ENCODE peak calls at places on chromosomes 13 and 19, in six cellular contexts. X is HepG2, N is GM12891, D is K562, A is GM12878, M is H1. R is an unnamed sample.

GRCh38 chr19:19782783-19783182 is 38.8 kb downstream of the ZNF506 start:
- DNase-seq in X (no peak), N (no peak), D (no peak), A (no peak), M (no peak), R (no peak)

GRCh38 chr13:53445682-53446081 is 417.1 kb downstream of the OLFM4 start:
- DNase-seq in X (no peak), N (no peak), D (no peak), A (no peak), M (no peak), R (no peak)

GRCh38 chr13:51266642-51267041 is 44.4 kb downstream of the FAM124A start:
- DNase-seq in X (no peak), N (no peak), D (no peak), A (no peak), M (no peak), R (no peak)

GRCh38 chr19:19042732-19043274 is 9.4 kb downstream of the ARMC6 start:
- DNase-seq in X (no peak), N (no peak), D (peak), A (no peak), M (no peak), R (no peak)

GRCh38 chr19:18999016-18999758 is 34.1 kb downstream of the SUGP2 start:
- DNase-seq in X (no peak), N (no peak), D (no peak), A (no peak), M (no peak), R (no peak)

GRCh38 chr19:10049626-10050025 is 36.3 kb downstream of the RDH8 start:
- DNase-seq in X (no peak), N (no peak), D (no peak), A (no peak), M (no peak), R (no peak)

GRCh38 chr13:113836917-113837553 is 26.8 kb downstream of the GAS6 start:
- DNase-seq in X (no peak), N (no peak), D (no peak), A (no peak), M (no peak), R (no peak)

GRCh38 chr19:8663920-8664670 is 33.7 kb downstream of the NFILZ start:
- DNase-seq in X (no peak), N (no peak), D (peak), A (no peak), M (no peak), R (no peak)

GRCh38 chr19:47726467-47726866 is 13.2 kb downstream of the EHD2 start:
- DNase-seq in X (no peak), N (no peak), D (no peak), A (no peak), M (no peak), R (no peak)

GRCh38 chr13:92804926-92805325 is 421.7 kb upstream of the GPC6 start:
- DNase-seq in X (no peak), N (no peak), D (no peak), A (no peak), M (no peak), R (no peak)

GRCh38 chr19:29088761-29089160 is 124.2 kb downstream of the UQCRFS1 start:
- DNase-seq in X (no peak), N (no peak), D (no peak), A (no peak), M (no peak), R (no peak)

GRCh38 chr13:97528518-97528917 is 94.5 kb downstream of the RAP2A start:
- DNase-seq in X (no peak), N (no peak), D (no peak), A (no peak), M (no peak), R (no peak)

GRCh38 chr19:33207040-33207620 is 13.0 kb downstream of the LRP3 start:
- DNase-seq in X (no peak), N (no peak), D (no peak), A (no peak), M (no peak), R (no peak)

GRCh38 chr13:24228852-24229458 is 68.4 kb downstream of the SPATA13 start:
- DNase-seq in X (peak), N (no peak), D (peak), A (no peak), M (no peak), R (no peak)

GRCh38 chr13:88817560-88817959 is 1146.4 kb downstream of the SLITRK5 start:
- DNase-seq in X (no peak), N (no peak), D (no peak), A (no peak), M (no peak), R (no peak)

GRCh38 chr19:50982186-50982585 is 1.5 kb downstream of the KLK7 start:
- DNase-seq in X (no peak), N (no peak), D (no peak), A (no peak), M (no peak), R (no peak)

GRCh38 chr13:33017410-33017929 is 1.2 kb downstream of the KL start:
- DNase-seq in X (peak), N (peak), D (peak), A (peak), M (no peak), R (peak)

GRCh38 chr19:13622727-13623126 is 116.4 kb upstream of the CACNA1A start:
- DNase-seq in X (no peak), N (no peak), D (no peak), A (no peak), M (no peak), R (no peak)

GRCh38 chr19:10316229-10317044 is 622 bp upstream of the FDX2 start:
- DNase-seq in X (no peak), N (no peak), D (no peak), A (no peak), M (no peak), R (no peak)

GRCh38 chr13:32419862-32420261 is 8.1 kb downstream of the N4BP2L1 start:
- DNase-seq in X (no peak), N (no peak), D (no peak), A (no peak), M (no peak), R (no peak)

GRCh38 chr13:33494596-33495214 is 209.2 kb upstream of the STARD13 start:
- DNase-seq in X (peak), N (no peak), D (peak), A (no peak), M (no peak), R (no peak)

GRCh38 chr19:1163934-1164683 is 10.0 kb downstream of the SBNO2 start:
- DNase-seq in X (no peak), N (no peak), D (no peak), A (no peak), M (no peak), R (no peak)

GRCh38 chr13:47337781-47338507 is 441.1 kb upstream of the HTR2A start:
- DNase-seq in X (no peak), N (no peak), D (no peak), A (no peak), M (no peak), R (no peak)

GRCh38 chr19:34772697-34773554 is at the start of gene ZNF599:
- DNase-seq in X (peak), N (peak), D (peak), A (peak), M (peak), R (peak)

GRCh38 chr13:99384468-99384867 is 77.3 kb upstream of the GPR183 start:
- DNase-seq in X (no peak), N (no peak), D (no peak), A (no peak), M (peak), R (no peak)

GRCh38 chr13:99386495-99386894 is 79.3 kb upstream of the GPR183 start:
- DNase-seq in X (no peak), N (no peak), D (no peak), A (no peak), M (peak), R (no peak)

GRCh38 chr13:99386911-99387788 is 80.0 kb upstream of the GPR183 start:
- DNase-seq in X (peak), N (peak), D (peak), A (peak), M (peak), R (peak)

GRCh38 chr13:99385161-99385560 is 78.0 kb upstream of the GPR183 start:
- DNase-seq in X (no peak), N (no peak), D (no peak), A (no peak), M (peak), R (no peak)

GRCh38 chr13:99385940-99386339 is 78.7 kb upstream of the GPR183 start:
- DNase-seq in X (no peak), N (no peak), D (no peak), A (no peak), M (peak), R (no peak)
- TF ChIP-seq POLR2AphosphoS5 in X (no peak), N (no peak), D (no peak), A (no peak), M (no peak), R (no peak)

GRCh38 chr13:23025848-23026608 is 154.8 kb upstream of the SGCG start:
- DNase-seq in X (no peak), N (no peak), D (no peak), A (no peak), M (no peak), R (no peak)
- TF ChIP-seq POLR2A in X (no peak), N (no peak), D (no peak), A (no peak), M (no peak), R (no peak)

DNA sequence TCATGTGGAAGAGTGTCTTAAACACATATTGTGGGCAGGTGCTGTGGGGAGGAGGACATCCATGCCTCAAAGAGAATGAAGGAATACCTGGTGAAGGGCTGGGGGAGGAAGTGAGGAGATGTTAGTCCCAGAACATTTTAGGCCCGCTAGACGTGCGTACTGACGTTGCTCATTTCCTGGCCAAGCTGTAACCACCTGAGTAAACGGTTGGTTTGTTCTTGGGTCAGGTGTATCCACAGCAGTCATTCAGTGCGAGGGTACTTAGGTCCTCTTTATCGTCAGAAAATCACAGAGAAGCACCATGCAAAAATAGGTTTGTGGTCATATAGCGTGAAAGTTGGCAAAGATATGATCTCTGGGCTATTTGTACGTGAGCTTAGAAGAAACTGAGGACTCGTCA is 51.8 kb downstream of the ARHGEF7 start:
- DNase-seq in X (no peak), N (no peak), D (no peak), A (no peak), M (no peak), R (no peak)
- TF ChIP-seq TAF1 in X (no peak), N (no peak), D (no peak), A (no peak), M (no peak), R (no peak)

DNA sequence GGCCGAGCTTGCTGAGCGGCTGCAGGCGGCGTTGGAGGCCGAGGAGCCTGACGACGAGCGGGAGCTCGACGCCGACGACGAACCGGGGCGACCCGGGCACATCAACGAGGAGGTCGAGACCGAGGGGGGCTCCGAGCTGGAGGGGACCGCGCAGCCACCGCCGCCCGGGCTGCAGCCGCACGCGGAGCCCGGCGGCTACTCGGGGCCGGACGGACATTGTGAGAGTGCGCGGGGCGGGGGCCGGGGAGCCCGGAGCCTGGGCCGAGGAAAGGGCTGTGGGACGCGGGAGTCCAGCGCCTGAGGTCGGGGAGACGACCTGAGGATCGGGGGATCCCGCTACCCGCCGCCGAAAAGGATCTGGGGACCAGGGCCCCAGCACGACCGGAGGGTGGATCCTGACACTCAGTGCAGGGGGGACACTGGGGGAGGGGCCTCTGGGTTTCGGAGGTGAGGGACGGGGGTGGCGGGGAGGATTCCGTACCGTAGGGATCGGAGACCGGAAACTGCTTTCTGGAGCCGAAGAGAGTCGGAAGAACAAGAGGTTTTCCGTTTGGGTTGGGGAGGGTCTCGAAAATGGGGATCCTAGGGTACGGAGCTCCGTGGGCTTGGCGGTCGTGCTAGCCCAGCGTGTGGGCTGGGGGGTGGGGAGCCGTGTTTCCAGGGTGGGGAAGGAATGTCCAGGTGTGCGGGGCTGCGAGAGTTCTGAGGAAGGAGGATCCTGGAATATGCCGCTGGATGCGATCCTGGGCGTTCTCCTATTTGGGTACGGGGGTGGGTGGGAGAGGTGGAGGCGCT is 606 bp downstream of the HNRNPUL1 start:
- DNase-seq in X (peak), N (peak), D (peak), A (no peak), M (no peak), R (peak)
- TF ChIP-seq POLR2AphosphoS5 in X (peak), N (peak), D (peak), A (peak), M (peak), R (peak)

GRCh38 chr19:3365447-3366103 is 808 bp upstream of the NFIC start:
- DNase-seq in X (no peak), N (no peak), D (no peak), A (no peak), M (no peak), R (no peak)
- TF ChIP-seq POLR2A in X (no peak), N (no peak), D (no peak), A (no peak), M (no peak), R (no peak)

GRCh38 chr19:7624810-7625209 is 4.5 kb downstream of the XAB2 start:
- DNase-seq in X (no peak), N (no peak), D (no peak), A (no peak), M (no peak), R (no peak)

GRCh38 chr19:7627166-7627565 is 2.2 kb downstream of the XAB2 start:
- DNase-seq in X (no peak), N (no peak), D (no peak), A (no peak), M (no peak), R (no peak)

GRCh38 chr19:7622933-7623685 is 6.2 kb downstream of the XAB2 start:
- DNase-seq in X (no peak), N (no peak), D (peak), A (no peak), M (peak), R (no peak)

GRCh38 chr19:7625763-7626372 is 3.5 kb downstream of the XAB2 start:
- DNase-seq in X (no peak), N (no peak), D (no peak), A (no peak), M (no peak), R (no peak)

DNA sequence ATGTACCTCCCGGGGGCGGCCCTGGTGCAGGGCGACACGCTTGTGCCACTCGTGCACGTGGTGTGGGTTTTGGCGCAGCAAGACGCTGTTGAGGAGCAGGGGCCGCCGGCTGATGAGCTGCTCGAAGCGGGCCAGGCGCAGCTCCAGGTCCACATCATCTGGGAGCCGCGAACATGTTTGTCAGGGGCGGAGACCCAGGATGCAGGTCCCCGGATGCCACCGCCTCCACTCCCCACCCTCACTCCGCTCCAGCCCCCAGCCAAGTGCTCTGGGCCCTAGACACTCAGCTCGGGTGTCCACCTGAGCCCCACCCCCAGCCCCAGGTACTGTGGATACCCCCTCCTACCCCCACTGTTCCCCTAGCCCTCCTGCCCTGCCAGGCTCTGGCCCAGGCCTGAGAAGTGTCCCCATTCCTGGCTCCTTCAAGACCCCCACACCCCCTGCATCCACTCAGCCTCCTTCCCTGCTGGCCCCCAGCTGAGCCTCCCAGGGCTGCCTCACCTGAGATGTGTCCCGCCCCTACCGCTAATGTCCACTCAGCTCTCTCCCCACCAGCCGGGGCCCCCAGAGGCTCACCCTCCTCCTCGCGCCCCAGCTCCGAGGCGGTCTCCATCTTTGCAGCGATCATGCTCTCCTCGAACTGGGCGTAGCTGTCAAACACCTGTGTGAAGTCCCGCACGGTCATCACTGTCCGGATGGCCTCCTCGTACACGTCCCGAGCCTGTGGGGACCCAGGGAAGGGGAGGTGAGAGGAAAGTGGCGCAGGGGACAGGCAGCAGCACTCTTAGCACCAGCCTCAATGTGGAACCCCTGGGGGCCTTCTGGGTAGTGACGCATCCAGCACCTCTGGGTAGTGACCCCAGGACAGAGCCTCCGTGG is 5.4 kb downstream of the XAB2 start:
- DNase-seq in X (no peak), N (no peak), D (no peak), A (no peak), M (no peak), R (no peak)
- TF ChIP-seq TAF1 in X (no peak), N (no peak), D (no peak), A (no peak), M (no peak), R (no peak)

GRCh38 chr19:5667751-5668271 is 12.5 kb downstream of the MICOS13 start:
- DNase-seq in X (no peak), N (no peak), D (no peak), A (no peak), M (peak), R (no peak)
- TF ChIP-seq POLR2AphosphoS5 in X (no peak), N (no peak), D (no peak), A (peak), M (no peak), R (no peak)

DNA sequence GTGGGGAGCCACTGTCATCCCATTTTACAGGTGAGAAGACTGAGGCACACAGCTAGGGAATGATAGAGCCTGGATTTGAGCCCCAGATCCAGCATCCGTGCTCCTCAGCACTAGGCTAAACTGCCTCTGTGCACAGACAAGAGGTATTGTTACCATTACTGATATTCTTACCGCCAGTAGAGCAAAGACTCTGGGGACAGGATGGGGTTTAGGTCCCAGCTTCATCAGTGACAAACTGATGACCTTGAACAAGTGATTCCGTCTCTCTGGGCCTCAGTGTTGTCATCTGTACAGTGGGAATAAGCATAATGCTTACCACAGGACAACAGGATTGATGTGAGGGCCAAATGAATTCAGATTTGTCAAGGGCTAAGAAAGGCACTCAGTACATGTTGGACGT is 16.5 kb downstream of the AXL start:
- DNase-seq in X (no peak), N (no peak), D (no peak), A (no peak), M (no peak), R (no peak)
- TF ChIP-seq POLR2A in X (no peak), N (no peak), D (no peak), A (no peak), M (no peak), R (no peak)

DNA sequence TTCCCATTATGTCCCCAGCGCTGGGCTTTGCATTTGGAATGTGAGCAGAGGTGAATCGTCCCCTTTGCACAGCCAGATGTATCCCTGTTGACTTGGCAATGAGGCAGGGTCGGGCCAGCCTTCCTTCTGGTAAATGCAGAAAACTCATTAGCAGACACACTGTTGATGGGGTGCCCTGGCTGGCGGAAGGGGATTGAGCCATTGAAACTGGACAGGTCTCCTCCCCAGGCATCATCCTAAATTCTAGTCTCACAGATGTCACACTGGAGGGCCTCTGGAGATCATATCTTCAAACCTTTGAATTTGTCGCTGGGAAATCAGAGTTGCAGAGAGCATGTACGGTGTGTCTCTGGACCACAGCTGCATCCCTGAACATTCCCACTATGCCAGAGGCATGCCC is 219.5 kb upstream of the TSHZ3 start:
- DNase-seq in X (no peak), N (no peak), D (no peak), A (no peak), M (no peak), R (no peak)
- TF ChIP-seq TAF1 in X (no peak), N (no peak), D (no peak), A (no peak), M (no peak), R (no peak)

GRCh38 chr13:29513002-29513980 is 82.2 kb downstream of the SLC7A1 start:
- DNase-seq in X (no peak), N (no peak), D (no peak), A (no peak), M (no peak), R (no peak)

GRCh38 chr13:29516012-29516411 is 79.5 kb downstream of the SLC7A1 start:
- DNase-seq in X (no peak), N (no peak), D (no peak), A (no peak), M (no peak), R (no peak)

GRCh38 chr13:29515372-29515771 is 80.1 kb downstream of the SLC7A1 start:
- DNase-seq in X (no peak), N (no peak), D (no peak), A (no peak), M (no peak), R (no peak)

GRCh38 chr13:29513981-29514719 is 81.3 kb downstream of the SLC7A1 start:
- DNase-seq in X (no peak), N (no peak), D (no peak), A (no peak), M (no peak), R (no peak)

GRCh38 chr13:29514720-29515310 is 80.7 kb downstream of the SLC7A1 start:
- DNase-seq in X (no peak), N (no peak), D (no peak), A (no peak), M (no peak), R (no peak)
- TF ChIP-seq POLR2AphosphoS5 in X (no peak), N (no peak), D (no peak), A (no peak), M (no peak), R (no peak)